ENCODE peak calls at places on chromosomes 4 and X, in eight cellular contexts. One of them, this sample, is unnamed.

GRCh38 chr4:67892905-67893304 is 9.1 kb upstream of the TMPRSS11D start:
- DNase-seq in MM.1S: no peak
- DNase-seq in GM23248: peak; percentile 38
- DNase-seq in PC-3: no peak
- DNase-seq in HCT116: no peak
- DNase-seq in hepatocyte: no peak
- DNase-seq in SK-N-SH: no peak
- DNase-seq in OCI-LY7: no peak
- DNase-seq in this sample: peak; percentile 56

GRCh38 chr4:63937961-63938360 is 471.3 kb downstream of the TECRL start:
- DNase-seq in MM.1S: no peak
- DNase-seq in GM23248: no peak
- DNase-seq in PC-3: peak; percentile 68
- DNase-seq in HCT116: no peak
- DNase-seq in hepatocyte: peak; percentile 20
- DNase-seq in SK-N-SH: no peak
- DNase-seq in OCI-LY7: no peak
- DNase-seq in this sample: no peak

GRCh38 chr4:110596431-110596830 is 26.4 kb downstream of the PITX2 start:
- DNase-seq in MM.1S: no peak
- DNase-seq in GM23248: no peak
- DNase-seq in PC-3: no peak
- DNase-seq in HCT116: no peak
- DNase-seq in hepatocyte: no peak
- DNase-seq in SK-N-SH: no peak
- DNase-seq in OCI-LY7: no peak
- DNase-seq in this sample: no peak

GRCh38 chr4:40388248-40388647 is 53.1 kb downstream of the CHRNA9 start:
- DNase-seq in MM.1S: no peak
- DNase-seq in GM23248: no peak
- DNase-seq in PC-3: no peak
- DNase-seq in HCT116: no peak
- DNase-seq in hepatocyte: no peak
- DNase-seq in SK-N-SH: no peak
- DNase-seq in OCI-LY7: peak; percentile 10
- DNase-seq in this sample: peak; percentile 72

GRCh38 chrX:37350034-37350365 is 836 bp downstream of the PRRG1 start:
- DNase-seq in MM.1S: no peak
- DNase-seq in GM23248: peak; percentile 55
- DNase-seq in PC-3: peak; percentile 39
- DNase-seq in HCT116: no peak
- DNase-seq in hepatocyte: peak; percentile 48
- DNase-seq in SK-N-SH: peak; percentile 1
- DNase-seq in OCI-LY7: no peak
- DNase-seq in this sample: no peak

GRCh38 chr4:42151568-42152506 is 618 bp downstream of the BEND4 start:
- DNase-seq in MM.1S: peak; percentile 83
- DNase-seq in GM23248: peak; percentile 13
- DNase-seq in PC-3: no peak
- DNase-seq in HCT116: no peak
- DNase-seq in hepatocyte: peak; percentile 26
- DNase-seq in SK-N-SH: peak; percentile 90
- DNase-seq in OCI-LY7: peak; percentile 91
- DNase-seq in this sample: peak; percentile 69

GRCh38 chr4:141102367-141102766 is 30.9 kb downstream of the RNF150 start:
- DNase-seq in MM.1S: no peak
- DNase-seq in GM23248: peak; percentile 70
- DNase-seq in PC-3: peak; percentile 77
- DNase-seq in HCT116: no peak
- DNase-seq in hepatocyte: peak; percentile 12
- DNase-seq in SK-N-SH: peak; percentile 58
- DNase-seq in OCI-LY7: no peak
- DNase-seq in this sample: no peak

GRCh38 chr4:147709999-147710398 is 21.9 kb upstream of the ARHGAP10 start:
- DNase-seq in MM.1S: no peak
- DNase-seq in GM23248: peak; percentile 36
- DNase-seq in PC-3: peak; percentile 52
- DNase-seq in HCT116: no peak
- DNase-seq in hepatocyte: no peak
- DNase-seq in SK-N-SH: no peak
- DNase-seq in OCI-LY7: no peak
- DNase-seq in this sample: no peak

GRCh38 chr4:112514449-112515277 is 1.3 kb downstream of the NEUROG2 start:
- DNase-seq in MM.1S: peak; percentile 25
- DNase-seq in GM23248: no peak
- DNase-seq in PC-3: no peak
- DNase-seq in HCT116: no peak
- DNase-seq in hepatocyte: peak; percentile 28
- DNase-seq in SK-N-SH: peak; percentile 64
- DNase-seq in OCI-LY7: peak; percentile 26
- DNase-seq in this sample: peak; percentile 65

GRCh38 chr4:80202190-80202711 is 4.9 kb downstream of the PRDM8 start:
- DNase-seq in MM.1S: peak; percentile 45
- DNase-seq in GM23248: peak; percentile 91
- DNase-seq in PC-3: peak; percentile 32
- DNase-seq in HCT116: no peak
- DNase-seq in hepatocyte: peak; percentile 86
- DNase-seq in SK-N-SH: no peak
- DNase-seq in OCI-LY7: peak; percentile 23
- DNase-seq in this sample: peak; percentile 81

GRCh38 chrX:109590176-109590575 is 34.8 kb downstream of the KCNE5 start:
- DNase-seq in MM.1S: no peak
- DNase-seq in GM23248: no peak
- DNase-seq in PC-3: no peak
- DNase-seq in HCT116: no peak
- DNase-seq in hepatocyte: no peak
- DNase-seq in SK-N-SH: no peak
- DNase-seq in OCI-LY7: no peak
- DNase-seq in this sample: no peak

GRCh38 chr4:54066718-54067129 is 2.3 kb upstream of the CHIC2 start:
- DNase-seq in MM.1S: no peak
- DNase-seq in GM23248: no peak
- DNase-seq in PC-3: no peak
- DNase-seq in HCT116: no peak
- DNase-seq in hepatocyte: no peak
- DNase-seq in SK-N-SH: no peak
- DNase-seq in OCI-LY7: no peak
- DNase-seq in this sample: no peak

GRCh38 chr4:68257719-68258118 is 12.2 kb upstream of the TMPRSS11B start:
- DNase-seq in MM.1S: no peak
- DNase-seq in GM23248: no peak
- DNase-seq in PC-3: no peak
- DNase-seq in HCT116: no peak
- DNase-seq in hepatocyte: no peak
- DNase-seq in SK-N-SH: no peak
- DNase-seq in OCI-LY7: no peak
- DNase-seq in this sample: no peak

GRCh38 chr4:10089346-10089745 is 27.3 kb downstream of the WDR1 start:
- DNase-seq in MM.1S: no peak
- DNase-seq in GM23248: peak; percentile 39
- DNase-seq in PC-3: peak; percentile 19
- DNase-seq in HCT116: no peak
- DNase-seq in hepatocyte: peak; percentile 80
- DNase-seq in SK-N-SH: no peak
- DNase-seq in OCI-LY7: no peak
- DNase-seq in this sample: peak; percentile 64

GRCh38 chrX:154441984-154442707 is 1.8 kb upstream of the FAM50A start:
- DNase-seq in MM.1S: no peak
- DNase-seq in GM23248: no peak
- DNase-seq in PC-3: peak; percentile 74
- DNase-seq in HCT116: no peak
- DNase-seq in hepatocyte: no peak
- DNase-seq in SK-N-SH: no peak
- DNase-seq in OCI-LY7: no peak
- DNase-seq in this sample: no peak

GRCh38 chr4:140256335-140256734 is 102.4 kb upstream of the MAML3 start:
- DNase-seq in MM.1S: peak; percentile 52
- DNase-seq in GM23248: peak; percentile 86
- DNase-seq in PC-3: peak; percentile 69
- DNase-seq in HCT116: no peak
- DNase-seq in hepatocyte: peak; percentile 52
- DNase-seq in SK-N-SH: no peak
- DNase-seq in OCI-LY7: no peak
- DNase-seq in this sample: no peak

GRCh38 chrX:46686003-46686645 is 72.8 kb downstream of the SLC9A7 start:
- DNase-seq in MM.1S: peak; percentile 19
- DNase-seq in GM23248: peak; percentile 56
- DNase-seq in PC-3: peak; percentile 53
- DNase-seq in HCT116: peak; percentile 12
- DNase-seq in hepatocyte: peak; percentile 40
- DNase-seq in SK-N-SH: peak; percentile 41
- DNase-seq in OCI-LY7: peak; percentile 54
- DNase-seq in this sample: peak; percentile 55

DNA sequence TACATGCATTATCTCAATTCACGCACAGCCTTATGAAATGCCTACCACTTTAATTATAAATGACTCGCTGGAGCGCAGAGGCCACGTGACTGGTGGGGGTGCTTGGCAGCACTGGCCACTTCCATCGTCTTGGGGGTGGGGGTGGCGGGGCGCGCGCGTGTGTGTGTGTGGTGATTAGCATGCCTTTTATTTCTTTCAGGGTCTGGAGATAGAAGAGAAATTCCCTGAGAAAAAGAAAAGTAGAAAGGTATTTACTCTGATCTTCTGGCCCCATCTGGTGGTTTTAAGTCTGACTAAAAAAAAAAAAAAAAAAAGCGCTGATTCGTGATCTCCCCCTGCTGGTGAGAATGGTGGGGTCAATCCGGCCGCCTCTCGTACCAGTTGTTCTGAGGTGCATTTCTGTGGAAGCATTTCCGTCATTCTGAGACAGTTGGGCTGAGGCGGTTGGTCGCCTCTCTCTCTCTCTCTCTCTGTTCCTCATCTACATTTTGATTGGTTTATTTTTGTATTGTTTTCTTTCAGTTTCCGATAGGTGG is at the start of gene CCNB3:
- DNase-seq in MM.1S: peak; percentile 77
- DNase-seq in GM23248: peak; percentile 74
- DNase-seq in PC-3: peak; percentile 67
- DNase-seq in HCT116: peak; percentile 54
- DNase-seq in hepatocyte: peak; percentile 72
- DNase-seq in SK-N-SH: peak; percentile 77
- DNase-seq in OCI-LY7: peak; percentile 88
- DNase-seq in this sample: peak; percentile 79
- H3K4me3 ChIP-seq in MM.1S: peak within 1 kb of the TSS; percentile 44
- H3K4me3 ChIP-seq in GM23248: peak within 1 kb of the TSS; percentile 66
- H3K4me3 ChIP-seq in PC-3: peak within 1 kb of the TSS; percentile 62
- H3K4me3 ChIP-seq in HCT116: peak within 1 kb of the TSS; percentile 31
- H3K4me3 ChIP-seq in hepatocyte: no peak within 1 kb of the TSS
- H3K4me3 ChIP-seq in SK-N-SH: peak within 1 kb of the TSS; percentile 23
- H3K4me3 ChIP-seq in OCI-LY7: peak within 1 kb of the TSS; percentile 59
- H3K4me3 ChIP-seq in this sample: peak within 1 kb of the TSS; percentile 38

GRCh38 chr4:100782356-100782755 is 264.5 kb upstream of the EMCN start:
- DNase-seq in MM.1S: no peak
- DNase-seq in GM23248: no peak
- DNase-seq in PC-3: no peak
- DNase-seq in HCT116: no peak
- DNase-seq in hepatocyte: no peak
- DNase-seq in SK-N-SH: no peak
- DNase-seq in OCI-LY7: no peak
- DNase-seq in this sample: no peak
- H2AFZ ChIP-seq in MM.1S: no peak overlapping the region
- H2AFZ ChIP-seq in GM23248: no peak overlapping the region
- H2AFZ ChIP-seq in PC-3: no peak overlapping the region
- H2AFZ ChIP-seq in HCT116: no peak overlapping the region
- H2AFZ ChIP-seq in hepatocyte: no peak overlapping the region
- H2AFZ ChIP-seq in SK-N-SH: no peak overlapping the region
- H2AFZ ChIP-seq in OCI-LY7: no peak overlapping the region
- H2AFZ ChIP-seq in this sample: peak overlapping the region; percentile 18

GRCh38 chr4:153610623-153611376 is 73.3 kb upstream of the TLR2 start:
- DNase-seq in MM.1S: no peak
- DNase-seq in GM23248: no peak
- DNase-seq in PC-3: no peak
- DNase-seq in HCT116: no peak
- DNase-seq in hepatocyte: no peak
- DNase-seq in SK-N-SH: no peak
- DNase-seq in OCI-LY7: no peak
- DNase-seq in this sample: peak; percentile 30
- TF ChIP-seq EZH2phosphoT487 in MM.1S: no peak
- TF ChIP-seq EZH2phosphoT487 in GM23248: no peak
- TF ChIP-seq EZH2phosphoT487 in PC-3: no peak
- TF ChIP-seq EZH2phosphoT487 in HCT116: no peak
- TF ChIP-seq EZH2phosphoT487 in hepatocyte: no peak
- TF ChIP-seq EZH2phosphoT487 in SK-N-SH: no peak
- TF ChIP-seq EZH2phosphoT487 in OCI-LY7: no peak
- TF ChIP-seq EZH2phosphoT487 in this sample: no peak

DNA sequence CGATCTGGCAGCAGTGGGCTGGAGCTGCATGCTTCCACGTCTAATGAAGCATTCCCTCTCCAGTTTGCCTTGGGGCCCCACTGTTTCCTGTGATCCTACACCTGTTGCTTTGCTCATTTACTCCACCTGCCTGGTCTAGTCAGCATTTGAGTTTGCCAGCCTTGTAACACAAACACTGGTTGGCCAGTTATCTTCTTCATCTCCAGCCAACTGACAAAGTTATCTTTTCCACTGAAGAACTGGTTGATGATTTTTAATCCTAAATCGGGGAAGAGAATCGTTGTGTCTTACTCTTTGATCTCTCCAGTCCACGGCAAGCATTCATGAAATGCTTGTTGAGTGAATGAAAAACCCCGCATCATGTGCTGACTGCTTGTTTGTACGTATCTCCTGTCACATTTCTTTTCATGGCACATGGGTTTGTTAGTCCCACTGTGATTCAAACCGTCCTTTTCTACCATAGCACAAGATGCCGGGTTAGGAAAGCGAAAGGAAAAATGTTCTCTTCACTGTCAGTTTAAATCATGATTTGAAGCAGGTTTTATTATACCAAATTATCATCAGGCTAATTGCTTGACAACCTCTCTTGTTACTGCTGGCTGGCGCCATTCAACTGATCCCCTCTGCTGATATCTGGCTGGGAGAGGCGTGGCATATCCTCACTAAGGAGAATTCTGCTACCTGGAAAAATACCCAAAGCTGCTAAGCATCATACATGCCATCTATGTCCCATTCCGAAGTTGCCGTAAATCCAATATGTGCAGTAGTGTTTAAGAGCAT is 144.8 kb downstream of the SHROOM3 start:
- DNase-seq in MM.1S: no peak
- DNase-seq in GM23248: no peak
- DNase-seq in PC-3: peak; percentile 38
- DNase-seq in HCT116: no peak
- DNase-seq in hepatocyte: peak; percentile 57
- DNase-seq in SK-N-SH: peak; percentile 34
- DNase-seq in OCI-LY7: no peak
- DNase-seq in this sample: peak; percentile 20
- H3K4me3 ChIP-seq in MM.1S: no peak overlapping the region
- H3K4me3 ChIP-seq in GM23248: no peak overlapping the region
- H3K4me3 ChIP-seq in PC-3: no peak overlapping the region
- H3K4me3 ChIP-seq in HCT116: no peak overlapping the region
- H3K4me3 ChIP-seq in hepatocyte: no peak overlapping the region
- H3K4me3 ChIP-seq in SK-N-SH: peak overlapping the region; percentile 18
- H3K4me3 ChIP-seq in OCI-LY7: no peak overlapping the region
- H3K4me3 ChIP-seq in this sample: no peak overlapping the region

GRCh38 chr4:1362521-1362920 is 15.5 kb downstream of the UVSSA start:
- DNase-seq in MM.1S: no peak
- DNase-seq in GM23248: no peak
- DNase-seq in PC-3: no peak
- DNase-seq in HCT116: no peak
- DNase-seq in hepatocyte: no peak
- DNase-seq in SK-N-SH: no peak
- DNase-seq in OCI-LY7: no peak
- DNase-seq in this sample: no peak
- H2AFZ ChIP-seq in MM.1S: no peak overlapping the region
- H2AFZ ChIP-seq in GM23248: no peak overlapping the region
- H2AFZ ChIP-seq in PC-3: no peak overlapping the region
- H2AFZ ChIP-seq in HCT116: no peak overlapping the region
- H2AFZ ChIP-seq in hepatocyte: no peak overlapping the region
- H2AFZ ChIP-seq in SK-N-SH: no peak overlapping the region
- H2AFZ ChIP-seq in OCI-LY7: no peak overlapping the region
- H2AFZ ChIP-seq in this sample: no peak overlapping the region

GRCh38 chrX:108412783-108413182 is 25.4 kb downstream of the COL4A6 start:
- DNase-seq in MM.1S: no peak
- DNase-seq in GM23248: no peak
- DNase-seq in PC-3: peak; percentile 72
- DNase-seq in HCT116: no peak
- DNase-seq in hepatocyte: no peak
- DNase-seq in SK-N-SH: no peak
- DNase-seq in OCI-LY7: no peak
- DNase-seq in this sample: no peak
- TF ChIP-seq EZH2phosphoT487 in MM.1S: no peak
- TF ChIP-seq EZH2phosphoT487 in GM23248: no peak
- TF ChIP-seq EZH2phosphoT487 in PC-3: no peak
- TF ChIP-seq EZH2phosphoT487 in HCT116: no peak
- TF ChIP-seq EZH2phosphoT487 in hepatocyte: no peak
- TF ChIP-seq EZH2phosphoT487 in SK-N-SH: no peak
- TF ChIP-seq EZH2phosphoT487 in OCI-LY7: no peak
- TF ChIP-seq EZH2phosphoT487 in this sample: no peak

This sample was measured in GM23338.